ENCODE peak calls at places on chromosome 15, in four cellular contexts. One of them, this sample, is unnamed.

GRCh38 chr15:84731774-84732173 is 15.8 kb upstream of the SEC11A start:
- DNase-seq in right lobe of liver: no peak
- DNase-seq in heart left ventricle: no peak
- DNase-seq in A549: no peak
- DNase-seq in this sample: no peak

GRCh38 chr15:63605816-63606215 is 8.6 kb downstream of the FBXL22 start:
- DNase-seq in right lobe of liver: no peak
- DNase-seq in heart left ventricle: no peak
- DNase-seq in A549: no peak
- DNase-seq in this sample: no peak

GRCh38 chr15:95626501-95627361 is 703.8 kb upstream of the NR2F2 start:
- DNase-seq in right lobe of liver: no peak
- DNase-seq in heart left ventricle: peak
- DNase-seq in A549: no peak
- DNase-seq in this sample: no peak

GRCh38 chr15:25249236-25250010 is 189.4 kb downstream of the UBE3A start:
- DNase-seq in right lobe of liver: no peak
- DNase-seq in heart left ventricle: peak
- DNase-seq in A549: no peak
- DNase-seq in this sample: no peak

GRCh38 chr15:58742424-58743160 is 6.9 kb downstream of the ADAM10 start:
- DNase-seq in right lobe of liver: no peak
- DNase-seq in heart left ventricle: no peak
- DNase-seq in A549: no peak
- DNase-seq in this sample: no peak

GRCh38 chr15:23759964-23760363 is 72.9 kb upstream of the NDN start:
- DNase-seq in right lobe of liver: no peak
- DNase-seq in heart left ventricle: no peak
- DNase-seq in A549: peak
- DNase-seq in this sample: no peak

GRCh38 chr15:33310481-33311311 is at the start of gene RYR3:
- DNase-seq in right lobe of liver: no peak
- DNase-seq in heart left ventricle: no peak
- DNase-seq in A549: no peak
- DNase-seq in this sample: peak

GRCh38 chr15:31887246-31887645 is 143.1 kb upstream of the CHRNA7 start:
- DNase-seq in right lobe of liver: no peak
- DNase-seq in heart left ventricle: no peak
- DNase-seq in A549: no peak
- DNase-seq in this sample: no peak

GRCh38 chr15:78457101-78457500 is 19.1 kb downstream of the IREB2 start:
- DNase-seq in right lobe of liver: no peak
- DNase-seq in heart left ventricle: no peak
- DNase-seq in A549: peak
- DNase-seq in this sample: no peak

GRCh38 chr15:91142097-91142744 is 42.2 kb downstream of the SV2B start:
- DNase-seq in right lobe of liver: no peak
- DNase-seq in heart left ventricle: no peak
- DNase-seq in A549: peak
- DNase-seq in this sample: no peak

GRCh38 chr15:47505712-47506542 is 211.4 kb upstream of the SEMA6D start:
- DNase-seq in right lobe of liver: no peak
- DNase-seq in heart left ventricle: no peak
- DNase-seq in A549: no peak
- DNase-seq in this sample: no peak

GRCh38 chr15:69562097-69562496 is 109.5 kb downstream of the RPLP1 start:
- DNase-seq in right lobe of liver: no peak
- DNase-seq in heart left ventricle: no peak
- DNase-seq in A549: no peak
- DNase-seq in this sample: no peak

GRCh38 chr15:72196409-72197044 is 1.1 kb downstream of the GRAMD2A start:
- DNase-seq in right lobe of liver: no peak
- DNase-seq in heart left ventricle: no peak
- DNase-seq in A549: peak
- DNase-seq in this sample: no peak

GRCh38 chr15:75866916-75867315 is 23.7 kb downstream of the UBE2Q2 start:
- DNase-seq in right lobe of liver: no peak
- DNase-seq in heart left ventricle: no peak
- DNase-seq in A549: no peak
- DNase-seq in this sample: no peak

GRCh38 chr15:92958105-92958504 is 58.0 kb downstream of the CHD2 start:
- DNase-seq in right lobe of liver: no peak
- DNase-seq in heart left ventricle: no peak
- DNase-seq in A549: no peak
- DNase-seq in this sample: no peak

GRCh38 chr15:88618686-88619085 is 2.5 kb upstream of the AEN start:
- DNase-seq in right lobe of liver: no peak
- DNase-seq in heart left ventricle: no peak
- DNase-seq in A549: no peak
- DNase-seq in this sample: no peak

GRCh38 chr15:99963096-99963825 is 230.0 kb upstream of the LYSMD4 start:
- DNase-seq in right lobe of liver: no peak
- DNase-seq in heart left ventricle: no peak
- DNase-seq in A549: no peak
- DNase-seq in this sample: no peak

GRCh38 chr15:62306851-62307504 is 141.9 kb upstream of the C2CD4B start:
- DNase-seq in right lobe of liver: peak
- DNase-seq in heart left ventricle: peak
- DNase-seq in A549: peak
- DNase-seq in this sample: peak

GRCh38 chr15:48897144-48897814 is 19.3 kb downstream of the EID1 start:
- DNase-seq in right lobe of liver: no peak
- DNase-seq in heart left ventricle: no peak
- DNase-seq in A549: no peak
- DNase-seq in this sample: no peak

GRCh38 chr15:67004142-67004541 is 61.3 kb upstream of the SMAD3 start:
- DNase-seq in right lobe of liver: no peak
- DNase-seq in heart left ventricle: no peak
- DNase-seq in A549: no peak
- DNase-seq in this sample: no peak

GRCh38 chr15:67009576-67010569 is 55.5 kb upstream of the SMAD3 start:
- DNase-seq in right lobe of liver: no peak
- DNase-seq in heart left ventricle: no peak
- DNase-seq in A549: no peak
- DNase-seq in this sample: no peak

GRCh38 chr15:67005294-67005996 is 60.0 kb upstream of the SMAD3 start:
- DNase-seq in right lobe of liver: no peak
- DNase-seq in heart left ventricle: no peak
- DNase-seq in A549: no peak
- DNase-seq in this sample: no peak

GRCh38 chr15:67003586-67003985 is 61.8 kb upstream of the SMAD3 start:
- DNase-seq in right lobe of liver: no peak
- DNase-seq in heart left ventricle: no peak
- DNase-seq in A549: peak
- DNase-seq in this sample: no peak

GRCh38 chr15:67006089-67007065 is 59.0 kb upstream of the SMAD3 start:
- DNase-seq in right lobe of liver: no peak
- DNase-seq in heart left ventricle: no peak
- DNase-seq in A549: no peak
- DNase-seq in this sample: no peak
- H3K27ac ChIP-seq in right lobe of liver: no peak
- H3K27ac ChIP-seq in heart left ventricle: no peak
- H3K27ac ChIP-seq in A549: no peak
- H3K27ac ChIP-seq in this sample: no peak

DNA sequence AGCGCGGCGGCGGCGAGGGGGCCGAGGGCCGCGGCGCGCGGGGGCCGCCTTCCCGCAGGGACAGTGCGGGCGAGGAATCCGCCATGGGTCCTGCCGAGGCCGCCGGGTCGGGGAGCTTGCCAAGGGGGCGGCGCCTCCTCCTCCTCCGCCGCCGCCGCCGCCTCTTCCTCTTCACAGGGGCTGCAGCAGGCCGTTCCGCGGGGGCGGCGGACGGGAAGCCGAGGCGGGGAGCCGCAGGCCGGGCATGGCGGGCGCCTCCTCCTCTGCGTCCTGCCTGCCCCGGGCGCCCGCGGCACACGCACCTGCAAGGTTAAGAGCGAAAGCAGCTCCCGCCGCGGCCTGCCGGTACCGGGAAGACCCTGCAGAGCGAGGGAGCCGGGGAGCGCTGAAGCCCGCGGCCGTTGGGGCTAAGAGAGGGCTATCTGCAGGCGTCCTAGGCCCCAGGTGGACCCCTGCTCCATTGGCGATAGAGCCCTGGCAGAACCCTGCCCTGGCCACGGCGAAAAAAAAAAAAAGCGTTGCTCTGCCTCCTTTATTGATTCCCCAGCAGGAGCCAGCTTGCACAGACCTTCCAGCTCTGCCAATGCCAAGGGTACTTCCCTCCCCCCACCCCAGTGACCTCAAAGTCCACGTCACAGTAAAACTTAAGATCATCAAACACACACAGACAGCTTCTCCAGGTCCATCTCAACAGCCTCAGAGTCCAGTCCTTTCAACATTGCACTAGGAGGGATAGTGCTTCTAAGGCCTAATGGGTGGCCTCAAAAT is at the start of gene LYSMD2:
- DNase-seq in right lobe of liver: peak
- DNase-seq in heart left ventricle: peak
- DNase-seq in A549: peak
- DNase-seq in this sample: peak
- TF ChIP-seq POLR2A in right lobe of liver: peak
- TF ChIP-seq POLR2A in heart left ventricle: no peak
- TF ChIP-seq POLR2A in A549: peak
- TF ChIP-seq POLR2A in this sample: peak

DNA sequence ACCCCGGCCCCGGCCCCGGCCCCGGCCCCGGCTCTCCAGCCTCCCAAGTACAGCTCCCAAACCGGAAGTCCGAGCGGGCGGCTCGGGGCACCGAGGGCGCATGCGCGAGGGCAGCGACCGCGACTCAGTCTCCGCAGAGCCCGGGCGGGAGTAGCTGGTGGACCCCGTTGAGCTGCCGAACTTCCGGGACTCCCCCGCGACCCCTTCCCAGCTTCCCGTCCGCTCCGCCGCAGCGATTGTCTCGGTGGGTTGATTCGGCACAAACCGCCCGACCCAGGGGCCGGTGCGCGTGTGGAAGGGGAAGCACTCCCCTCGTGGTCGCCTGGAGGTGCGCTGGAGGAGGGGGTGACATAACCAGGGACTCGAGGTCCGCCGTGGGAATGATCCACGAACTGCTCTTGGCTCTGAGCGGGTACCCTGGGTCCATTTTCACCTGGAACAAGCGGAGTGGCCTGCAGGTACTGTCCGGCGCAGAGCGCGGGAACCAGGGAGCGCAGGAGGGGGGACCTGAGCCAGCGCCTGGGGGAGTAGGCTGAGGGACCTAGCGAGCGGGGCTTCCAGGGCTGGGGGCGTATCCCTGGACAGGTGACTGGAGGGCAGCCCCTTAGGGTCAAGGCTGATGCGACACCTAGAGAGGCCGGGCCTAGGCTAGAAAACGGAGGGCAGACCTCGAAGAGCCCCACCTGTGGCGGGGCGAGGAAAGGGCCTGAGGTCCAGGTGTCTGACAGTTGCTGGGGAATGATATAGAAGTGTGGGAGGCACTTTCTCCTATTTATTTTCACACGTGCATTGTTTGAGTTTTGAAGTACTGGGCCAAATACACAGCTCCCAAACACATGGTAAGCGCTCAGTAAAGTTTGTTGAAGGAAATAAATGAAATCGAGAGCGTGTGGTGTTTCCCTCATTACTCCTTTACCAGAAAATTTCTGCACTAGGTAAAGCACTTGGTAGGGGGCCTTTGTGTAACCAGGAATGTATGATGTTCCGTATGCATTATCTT is at the start of the genes TUBGCP4 and ZSCAN29:
- DNase-seq in right lobe of liver: peak
- DNase-seq in heart left ventricle: peak
- DNase-seq in A549: peak
- DNase-seq in this sample: peak
- H3K27ac ChIP-seq in right lobe of liver: peak
- H3K27ac ChIP-seq in heart left ventricle: peak
- H3K27ac ChIP-seq in A549: peak
- H3K27ac ChIP-seq in this sample: peak

DNA sequence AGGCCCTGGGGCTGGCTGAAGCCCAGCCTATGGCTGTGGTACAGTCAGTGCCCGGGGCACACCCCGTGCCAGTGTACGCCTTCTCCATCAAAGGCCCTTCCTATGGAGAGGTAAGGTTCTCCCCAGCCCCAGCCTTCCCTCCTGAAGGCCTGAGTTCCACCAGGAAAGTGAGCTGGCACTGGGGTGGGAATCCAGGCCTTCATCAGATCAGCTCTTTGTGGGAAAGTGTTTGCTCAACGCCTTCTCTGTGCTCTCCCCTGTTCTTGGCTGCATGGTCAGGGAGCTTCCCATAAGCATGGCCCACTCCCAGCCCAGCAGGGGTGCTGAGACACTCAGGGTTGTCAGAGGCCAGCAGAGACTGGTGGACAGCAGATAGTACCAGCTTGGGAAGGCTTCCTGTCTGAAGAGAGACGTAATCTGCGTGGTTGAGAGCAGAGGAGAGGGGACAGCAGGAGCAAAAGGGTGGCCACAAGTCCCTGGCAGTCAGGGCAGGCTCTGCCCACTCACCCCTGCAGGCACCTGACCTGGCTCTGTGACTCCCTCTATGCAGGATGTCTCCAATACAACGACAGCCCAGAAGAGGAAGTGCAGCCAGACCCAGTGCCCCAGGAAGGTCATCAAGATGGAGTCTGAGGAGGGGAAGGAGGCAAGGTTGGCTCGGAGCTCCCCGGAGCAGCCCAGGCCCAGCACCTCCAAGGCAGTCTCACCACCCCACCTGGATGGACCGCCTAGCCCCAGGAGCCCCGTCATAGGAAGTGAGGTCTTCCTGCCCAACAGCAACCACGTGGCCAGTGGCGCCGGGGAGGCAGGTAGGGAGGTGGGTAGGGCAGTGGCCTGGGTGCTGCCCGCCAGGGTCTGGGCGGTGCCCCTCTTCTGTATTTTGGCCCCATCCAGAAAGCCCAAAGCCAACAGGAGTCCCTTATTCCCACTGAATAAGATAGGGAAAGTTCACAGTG is 38.4 kb downstream of the PML start:
- DNase-seq in right lobe of liver: no peak
- DNase-seq in heart left ventricle: no peak
- DNase-seq in A549: no peak
- DNase-seq in this sample: no peak
- TF ChIP-seq POLR2A in right lobe of liver: no peak
- TF ChIP-seq POLR2A in heart left ventricle: no peak
- TF ChIP-seq POLR2A in A549: no peak
- TF ChIP-seq POLR2A in this sample: no peak

GRCh38 chr15:56240390-56240789 is 3.3 kb downstream of the RFX7 start:
- DNase-seq in right lobe of liver: no peak
- DNase-seq in heart left ventricle: no peak
- DNase-seq in A549: no peak
- DNase-seq in this sample: no peak

GRCh38 chr15:56243117-56243773 is 434 bp downstream of the RFX7 start:
- DNase-seq in right lobe of liver: peak
- DNase-seq in heart left ventricle: peak
- DNase-seq in A549: peak
- DNase-seq in this sample: peak

GRCh38 chr15:56242576-56243116 is 1.0 kb downstream of the RFX7 start:
- DNase-seq in right lobe of liver: no peak
- DNase-seq in heart left ventricle: no peak
- DNase-seq in A549: no peak
- DNase-seq in this sample: no peak

GRCh38 chr15:56243774-56244236 is at the start of gene RFX7:
- DNase-seq in right lobe of liver: peak
- DNase-seq in heart left ventricle: peak
- DNase-seq in A549: peak
- DNase-seq in this sample: peak

GRCh38 chr15:56241374-56242085 is 2.1 kb downstream of the RFX7 start:
- DNase-seq in right lobe of liver: no peak
- DNase-seq in heart left ventricle: no peak
- DNase-seq in A549: no peak
- DNase-seq in this sample: no peak
- H3K27ac ChIP-seq in right lobe of liver: no peak
- H3K27ac ChIP-seq in heart left ventricle: no peak
- H3K27ac ChIP-seq in A549: peak
- H3K27ac ChIP-seq in this sample: no peak

This sample was measured in thyroid gland.